ENCODE peak calls at places on chromosomes 5 and 9, in six cellular contexts. Y is K562, E is upper lobe of left lung, K is HepG2, A is A549, W is GM12878. R is an unnamed sample.
A peak's percentile ranks its signal among the peaks of the same experiment; 100 is the strongest.

GRCh38 chr5:156951354-156951753 is 11.7 kb downstream of the TIMD4 start:
- ATAC-seq in A (no peak), K (no peak), E (no peak), Y (no peak), W (no peak), R (no peak)

GRCh38 chr9:120579139-120579749 is 723 bp downstream of the CDK5RAP2 start:
- ATAC-seq in K (peak; percentile 34), E (peak; percentile 14), Y (peak; percentile 48), A (peak; percentile 40), W (peak; percentile 8), R (no peak)

GRCh38 chr5:74992791-74993190 is 59.6 kb downstream of the GCNT4 start:
- ATAC-seq in K (no peak), E (no peak), W (no peak), Y (no peak), A (no peak), R (no peak)

GRCh38 chr5:118529361-118530154 is 458.8 kb downstream of the DTWD2 start:
- ATAC-seq in A (no peak), E (no peak), Y (no peak), W (no peak), K (no peak), R (no peak)

GRCh38 chr5:178547753-178548415 is 42.3 kb downstream of the COL23A1 start:
- ATAC-seq in A (no peak), E (no peak), Y (no peak), K (no peak), W (no peak), R (no peak)

GRCh38 chr5:1292846-1293415 is 1.9 kb downstream of the TERT start:
- ATAC-seq in E (no peak), Y (no peak), W (no peak), K (no peak), A (no peak), R (no peak)

GRCh38 chr5:168347786-168348414 is 56.5 kb downstream of the WWC1 start:
- ATAC-seq in K (peak; percentile 46), W (peak; percentile 35), E (no peak), Y (no peak), A (peak; percentile 42), R (no peak)

GRCh38 chr9:93252116-93252780 is 68.3 kb downstream of the WNK2 start:
- ATAC-seq in Y (no peak), A (no peak), K (no peak), E (no peak), W (no peak), R (no peak)

GRCh38 chr5:56412601-56413379 is 179.7 kb upstream of the ANKRD55 start:
- ATAC-seq in Y (peak; percentile 27), A (no peak), E (peak; percentile 77), W (peak; percentile 91), K (no peak), R (peak; percentile 68)

GRCh38 chr5:67014191-67014590 is 182.4 kb downstream of the CD180 start:
- ATAC-seq in E (no peak), W (no peak), K (no peak), Y (no peak), A (no peak), R (no peak)

GRCh38 chr5:67012241-67012640 is 184.4 kb downstream of the CD180 start:
- ATAC-seq in W (no peak), E (no peak), K (no peak), Y (peak; percentile 21), A (no peak), R (no peak)

GRCh38 chr5:67015577-67016290 is 180.9 kb downstream of the CD180 start:
- ATAC-seq in K (no peak), A (peak; percentile 67), E (peak; percentile 77), Y (peak; percentile 50), W (no peak), R (peak; percentile 39)

GRCh38 chr5:67013719-67014118 is 182.9 kb downstream of the CD180 start:
- ATAC-seq in K (no peak), A (no peak), W (no peak), E (no peak), Y (no peak), R (no peak)

GRCh38 chr5:67014957-67015400 is 181.6 kb downstream of the CD180 start:
- ATAC-seq in Y (no peak), A (peak; percentile 65), E (no peak), K (no peak), W (no peak), R (no peak)
- H3K27ac ChIP-seq in Y (no peak overlapping the region), A (peak overlapping the region; percentile 30), E (peak overlapping the region; percentile 79), K (no peak overlapping the region), W (no peak overlapping the region), R (peak overlapping the region; percentile 85)

GRCh38 chr9:107637421-107638420 is 148.2 kb upstream of the KLF4 start:
- ATAC-seq in W (peak; percentile 60), K (no peak), E (peak; percentile 92), Y (peak; percentile 27), A (peak; percentile 83), R (peak; percentile 93)
- TF ChIP-seq EP300 in W (no peak), K (no peak), E (peak; percentile 79), Y (no peak), A (no peak), R (peak; percentile 60)

DNA sequence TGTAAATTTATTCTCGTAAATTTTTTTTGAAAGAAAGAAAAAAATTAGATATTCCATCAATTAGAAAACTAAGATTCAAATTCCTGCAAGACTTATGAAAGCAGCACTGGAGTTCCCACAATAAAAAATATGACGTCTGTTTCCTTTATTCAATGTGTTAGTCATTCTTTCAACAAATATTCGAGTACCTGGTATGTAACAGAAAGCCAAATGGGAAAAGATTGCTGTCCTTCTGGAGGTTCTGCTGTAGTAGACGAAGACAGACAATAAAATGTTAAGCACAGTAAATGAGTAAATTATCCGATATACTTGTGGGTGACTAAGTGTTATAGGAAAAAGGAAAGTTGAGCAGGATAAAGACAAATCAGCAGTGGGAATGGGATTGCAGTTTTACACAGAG is 92.2 kb downstream of the ADAMTSL1 start:
- ATAC-seq in K (no peak), E (no peak), Y (no peak), A (no peak), W (no peak), R (no peak)
- H3K27ac ChIP-seq in K (no peak overlapping the region), E (no peak overlapping the region), Y (no peak overlapping the region), A (no peak overlapping the region), W (no peak overlapping the region), R (no peak overlapping the region)

GRCh38 chr5:41176952-41177351 is 36.4 kb downstream of the C6 start:
- ATAC-seq in E (no peak), A (no peak), W (no peak), Y (no peak), K (no peak), R (no peak)

GRCh38 chr5:41182666-41183065 is 30.7 kb downstream of the C6 start:
- ATAC-seq in K (peak; percentile 95), A (no peak), W (no peak), Y (no peak), E (no peak), R (no peak)

GRCh38 chr5:41186143-41186542 is 27.2 kb downstream of the C6 start:
- ATAC-seq in Y (no peak), K (no peak), E (no peak), W (no peak), A (no peak), R (no peak)

DNA sequence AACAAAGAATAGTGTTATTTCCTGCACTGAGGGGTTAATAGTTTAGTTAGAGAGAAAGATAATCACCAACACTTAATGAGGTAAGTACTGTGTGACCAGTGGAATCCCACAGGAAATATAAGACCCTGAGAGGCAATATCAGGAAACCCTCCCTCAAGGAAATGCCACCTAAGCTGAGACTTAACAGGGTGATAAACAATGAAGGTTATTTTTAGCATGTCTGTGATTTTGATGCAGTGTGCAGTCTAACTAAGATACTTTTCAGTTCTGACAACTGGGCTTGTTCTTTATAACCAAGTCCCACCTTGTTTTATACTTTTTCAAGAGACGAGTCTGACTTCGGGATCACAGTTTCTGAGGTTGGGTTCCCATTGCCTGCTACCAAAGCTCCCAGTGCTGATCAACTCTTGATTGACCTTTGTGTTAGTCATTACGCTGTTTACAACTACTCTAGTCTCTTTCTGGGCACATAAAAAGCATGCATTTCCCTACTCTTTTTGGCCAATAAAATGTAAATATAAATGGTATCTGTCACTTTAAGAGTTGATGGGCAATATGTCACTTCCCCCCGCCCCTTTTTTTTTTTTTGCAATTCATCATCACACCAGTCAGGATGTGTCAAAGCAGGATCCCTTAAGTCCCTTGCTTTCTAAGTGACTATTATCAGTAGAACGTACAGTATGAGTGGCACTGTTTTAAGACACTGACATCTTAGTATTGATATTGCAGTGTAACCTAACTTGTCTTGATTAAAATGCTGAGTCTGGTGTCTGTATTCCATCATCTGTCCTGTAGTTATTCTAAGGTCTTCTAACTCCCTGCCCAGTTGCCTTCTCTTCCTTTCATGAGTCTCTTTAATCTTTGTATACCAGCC is 31.4 kb downstream of the C6 start:
- ATAC-seq in W (no peak), A (no peak), E (no peak), Y (peak; percentile 37), K (peak; percentile 25), R (no peak)
- TF ChIP-seq EP300 in W (no peak), A (no peak), E (no peak), Y (no peak), K (no peak), R (no peak)

DNA sequence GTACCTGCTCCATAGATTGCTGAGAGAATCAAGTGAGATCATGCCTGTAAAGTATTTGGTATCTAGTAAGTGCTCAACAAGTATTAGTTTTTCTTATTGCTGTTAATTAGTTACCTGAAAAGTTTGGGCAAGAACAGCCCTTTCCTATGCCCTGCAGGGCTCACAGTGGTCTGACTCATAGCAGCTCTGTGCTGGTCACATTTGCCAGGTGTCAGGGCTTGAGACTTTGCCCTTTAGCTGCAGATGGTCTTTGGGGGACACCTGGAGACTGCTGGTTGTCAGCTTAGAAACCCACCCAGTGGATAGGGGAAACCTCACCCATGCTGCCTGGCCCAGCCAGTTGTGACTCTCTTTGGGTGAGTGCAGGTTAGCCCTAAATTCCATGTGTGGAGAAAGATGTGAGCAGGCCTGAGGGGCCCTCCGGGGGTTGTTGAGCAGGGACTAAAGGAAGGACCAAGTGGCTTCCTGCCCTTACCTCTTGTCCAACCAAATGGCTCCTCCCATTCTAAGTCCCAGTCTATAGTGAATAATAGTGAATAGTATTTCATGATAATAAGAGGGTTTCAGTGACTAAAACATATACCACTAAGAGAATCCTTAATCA is 9.0 kb downstream of the COL27A1 start:
- ATAC-seq in A (no peak), K (no peak), W (no peak), E (no peak), Y (no peak), R (no peak)
- H3K27ac ChIP-seq in A (peak overlapping the region; percentile 77), K (peak overlapping the region; percentile 35), W (no peak overlapping the region), E (no peak overlapping the region), Y (no peak overlapping the region), R (no peak overlapping the region)

R was measured in gastroesophageal sphincter.